ENCODE peak calls at places on chromosome 11, in four cellular contexts. O is astrocyte of the spinal cord, T is NCI-H2029, S is kidney glomerular epithelial cell. D is an unnamed sample.

GRCh38 chr11:27281740-27282139 is 81.3 kb downstream of the CCDC34 start:
- DNase-seq in O (no peak), T (no peak), S (no peak), D (no peak)

GRCh38 chr11:113272927-113273615 is 41.3 kb upstream of the TTC12 start:
- DNase-seq in O (no peak), T (no peak), S (no peak), D (no peak)

GRCh38 chr11:77287136-77287535 is 14.3 kb downstream of the GDPD4 start:
- DNase-seq in O (peak; percentile 7), T (no peak), S (no peak), D (no peak)

GRCh38 chr11:116412118-116412889 is 360.5 kb downstream of the BUD13 start:
- DNase-seq in O (peak; percentile 6), T (no peak), S (peak; percentile 37), D (no peak)

GRCh38 chr11:35141538-35141937 is 2.6 kb downstream of the CD44 start:
- DNase-seq in O (no peak), T (no peak), S (no peak), D (peak; percentile 32)

GRCh38 chr11:64930346-64930745 is 5.3 kb downstream of the GPHA2 start:
- DNase-seq in O (no peak), T (no peak), S (no peak), D (no peak)

GRCh38 chr11:116046127-116046526 is 541.9 kb upstream of the CADM1 start:
- DNase-seq in O (no peak), T (no peak), S (no peak), D (no peak)

GRCh38 chr11:130211144-130211543 is 51.6 kb downstream of the ST14 start:
- DNase-seq in O (no peak), T (no peak), S (no peak), D (no peak)

GRCh38 chr11:774873-775592 is 2.3 kb downstream of the GATD1 start:
- DNase-seq in O (peak; percentile 39), T (no peak), S (no peak), D (no peak)